ENCODE peak calls at places on chromosomes 12 and 14, in eight cellular contexts. One of them, this sample, is unnamed.

GRCh38 chr14:34325493-34325892 is 136.5 kb downstream of the SPTSSA start:
- DNase-seq in anterior cingulate cortex: no peak
- DNase-seq in adrenal gland: no peak
- DNase-seq in activated naive CD4-positive, alpha-beta T cell: no peak
- DNase-seq in stimulated activated CD4-positive, alpha-beta T cell treated with anti-CD3 and anti-CD28 coated beads, Interleukin-15, amount 100 ng/mL, for 1 hour: no peak
- DNase-seq in NCI-H1105 treated with DMSO at 0.1 percent for 48 hours: no peak
- DNase-seq in LNCaP clone FGC: peak
- DNase-seq in GF-D8: no peak
- DNase-seq in this sample: no peak

GRCh38 chr14:68937790-68938514 is 41.1 kb downstream of the ACTN1 start:
- DNase-seq in stimulated activated CD4-positive, alpha-beta T cell treated with anti-CD3 and anti-CD28 coated beads, Interleukin-15, amount 100 ng/mL, for 1 hour: no peak
- DNase-seq in NCI-H1105 treated with DMSO at 0.1 percent for 48 hours: no peak
- DNase-seq in anterior cingulate cortex: no peak
- DNase-seq in GF-D8: no peak
- DNase-seq in adrenal gland: no peak
- DNase-seq in LNCaP clone FGC: peak
- DNase-seq in activated naive CD4-positive, alpha-beta T cell: no peak
- DNase-seq in this sample: no peak

GRCh38 chr12:92675092-92675865 is 27.5 kb upstream of the PLEKHG7 start:
- DNase-seq in anterior cingulate cortex: no peak
- DNase-seq in LNCaP clone FGC: no peak
- DNase-seq in GF-D8: no peak
- DNase-seq in stimulated activated CD4-positive, alpha-beta T cell treated with anti-CD3 and anti-CD28 coated beads, Interleukin-15, amount 100 ng/mL, for 1 hour: no peak
- DNase-seq in activated naive CD4-positive, alpha-beta T cell: no peak
- DNase-seq in NCI-H1105 treated with DMSO at 0.1 percent for 48 hours: no peak
- DNase-seq in adrenal gland: no peak
- DNase-seq in this sample: no peak

GRCh38 chr12:69648476-69648875 is 37.8 kb upstream of the LRRC10 start:
- DNase-seq in anterior cingulate cortex: no peak
- DNase-seq in stimulated activated CD4-positive, alpha-beta T cell treated with anti-CD3 and anti-CD28 coated beads, Interleukin-15, amount 100 ng/mL, for 1 hour: no peak
- DNase-seq in activated naive CD4-positive, alpha-beta T cell: no peak
- DNase-seq in GF-D8: no peak
- DNase-seq in adrenal gland: no peak
- DNase-seq in LNCaP clone FGC: no peak
- DNase-seq in NCI-H1105 treated with DMSO at 0.1 percent for 48 hours: no peak
- DNase-seq in this sample: no peak

GRCh38 chr12:50690923-50691322 is 73.0 kb upstream of the ATF1 start:
- DNase-seq in anterior cingulate cortex: peak
- DNase-seq in stimulated activated CD4-positive, alpha-beta T cell treated with anti-CD3 and anti-CD28 coated beads, Interleukin-15, amount 100 ng/mL, for 1 hour: no peak
- DNase-seq in activated naive CD4-positive, alpha-beta T cell: no peak
- DNase-seq in adrenal gland: peak
- DNase-seq in NCI-H1105 treated with DMSO at 0.1 percent for 48 hours: peak
- DNase-seq in LNCaP clone FGC: no peak
- DNase-seq in GF-D8: no peak
- DNase-seq in this sample: no peak

GRCh38 chr14:22479132-22479531 is 109.9 kb downstream of the DAD1 start:
- DNase-seq in NCI-H1105 treated with DMSO at 0.1 percent for 48 hours: no peak
- DNase-seq in anterior cingulate cortex: no peak
- DNase-seq in LNCaP clone FGC: no peak
- DNase-seq in activated naive CD4-positive, alpha-beta T cell: no peak
- DNase-seq in stimulated activated CD4-positive, alpha-beta T cell treated with anti-CD3 and anti-CD28 coated beads, Interleukin-15, amount 100 ng/mL, for 1 hour: no peak
- DNase-seq in adrenal gland: no peak
- DNase-seq in GF-D8: no peak
- DNase-seq in this sample: no peak

GRCh38 chr12:97168804-97169203 is 261.7 kb downstream of the NEDD1 start:
- DNase-seq in activated naive CD4-positive, alpha-beta T cell: no peak
- DNase-seq in LNCaP clone FGC: no peak
- DNase-seq in adrenal gland: no peak
- DNase-seq in stimulated activated CD4-positive, alpha-beta T cell treated with anti-CD3 and anti-CD28 coated beads, Interleukin-15, amount 100 ng/mL, for 1 hour: no peak
- DNase-seq in anterior cingulate cortex: no peak
- DNase-seq in NCI-H1105 treated with DMSO at 0.1 percent for 48 hours: peak
- DNase-seq in GF-D8: no peak
- DNase-seq in this sample: no peak

GRCh38 chr12:132711169-132711843 is 664 bp downstream of the PGAM5 start:
- DNase-seq in anterior cingulate cortex: no peak
- DNase-seq in adrenal gland: no peak
- DNase-seq in stimulated activated CD4-positive, alpha-beta T cell treated with anti-CD3 and anti-CD28 coated beads, Interleukin-15, amount 100 ng/mL, for 1 hour: peak
- DNase-seq in LNCaP clone FGC: no peak
- DNase-seq in NCI-H1105 treated with DMSO at 0.1 percent for 48 hours: peak
- DNase-seq in GF-D8: no peak
- DNase-seq in activated naive CD4-positive, alpha-beta T cell: no peak
- DNase-seq in this sample: no peak

GRCh38 chr14:34241185-34241711 is 220.8 kb downstream of the SPTSSA start:
- DNase-seq in adrenal gland: no peak
- DNase-seq in NCI-H1105 treated with DMSO at 0.1 percent for 48 hours: no peak
- DNase-seq in anterior cingulate cortex: no peak
- DNase-seq in GF-D8: no peak
- DNase-seq in LNCaP clone FGC: no peak
- DNase-seq in activated naive CD4-positive, alpha-beta T cell: no peak
- DNase-seq in stimulated activated CD4-positive, alpha-beta T cell treated with anti-CD3 and anti-CD28 coated beads, Interleukin-15, amount 100 ng/mL, for 1 hour: no peak
- DNase-seq in this sample: no peak